ENCODE peak calls at places on chromosomes 4 and X, in four cellular contexts. O is fibroblast of lung; P is stimulated activated CD4-positive, alpha-beta T cell treated with anti-CD3 and anti-CD28 coated beads, Interleukin-4, amount 100 ng/mL, for 1 hour; N is tibial nerve. R is an unnamed sample.

GRCh38 chr4:185721190-185721948 is 90.6 kb downstream of the SORBS2 start:
- DNase-seq in P (no peak), N (peak), O (no peak), R (no peak)

GRCh38 chr4:127896069-127896468 is 15.4 kb downstream of the PLK4 start:
- DNase-seq in O (no peak), N (no peak), P (no peak), R (no peak)

GRCh38 chr4:59553063-59553738 is 1646.9 kb upstream of the ADGRL3 start:
- DNase-seq in O (peak), N (no peak), P (no peak), R (peak)

GRCh38 chr4:2835978-2836377 is 7.7 kb upstream of the ADD1 start:
- DNase-seq in N (no peak), O (no peak), P (no peak), R (no peak)

GRCh38 chr4:8084712-8085490 is 73.7 kb downstream of the ABLIM2 start:
- DNase-seq in O (no peak), N (no peak), P (no peak), R (no peak)

GRCh38 chr4:87911252-87911774 is 64.2 kb upstream of the SPP1 start:
- DNase-seq in N (no peak), P (no peak), O (no peak), R (no peak)

GRCh38 chr4:72893354-72894066 is 176.0 kb downstream of the COX18 start:
- DNase-seq in N (no peak), O (no peak), P (no peak), R (no peak)

GRCh38 chrX:40083120-40083978 is 14.4 kb downstream of the BCOR start:
- DNase-seq in N (no peak), O (no peak), P (no peak), R (peak)

GRCh38 chr4:35818520-35818919 is 425.8 kb downstream of the ARAP2 start:
- DNase-seq in N (no peak), P (no peak), O (no peak), R (peak)

GRCh38 chr4:165096776-165097175 is 15.9 kb downstream of the TMEM192 start:
- DNase-seq in N (no peak), P (no peak), O (peak), R (peak)

R was measured in erythroblast.